ENCODE peak calls at places on chromosomes 6 and 20, in six cellular contexts. One of them, this sample, is unnamed.
A peak's percentile ranks its signal among the peaks of the same experiment; 100 is the strongest.

GRCh38 chr6:128311944-128312570 is 208.3 kb downstream of the PTPRK start:
- DNase-seq in AG04449: no peak
- DNase-seq in tibial nerve: no peak
- DNase-seq in GM12878: no peak
- DNase-seq in progenitor cell of endocrine pancreas: no peak
- DNase-seq in neural progenitor cell: no peak
- DNase-seq in this sample: no peak

GRCh38 chr6:12785301-12785700 is 68.7 kb downstream of the PHACTR1 start:
- DNase-seq in AG04449: no peak
- DNase-seq in tibial nerve: no peak
- DNase-seq in GM12878: no peak
- DNase-seq in progenitor cell of endocrine pancreas: no peak
- DNase-seq in neural progenitor cell: no peak
- DNase-seq in this sample: no peak

GRCh38 chr20:13117200-13117599 is 103.9 kb upstream of the ISM1 start:
- DNase-seq in AG04449: no peak
- DNase-seq in tibial nerve: no peak
- DNase-seq in GM12878: no peak
- DNase-seq in progenitor cell of endocrine pancreas: no peak
- DNase-seq in neural progenitor cell: no peak
- DNase-seq in this sample: no peak

GRCh38 chr6:166683477-166683876 is 56.4 kb upstream of the RPS6KA2 start:
- DNase-seq in AG04449: no peak
- DNase-seq in tibial nerve: no peak
- DNase-seq in GM12878: no peak
- DNase-seq in progenitor cell of endocrine pancreas: no peak
- DNase-seq in neural progenitor cell: no peak
- DNase-seq in this sample: no peak

GRCh38 chr6:115485400-115485799 is 575.3 kb downstream of the FRK start:
- DNase-seq in AG04449: no peak
- DNase-seq in tibial nerve: no peak
- DNase-seq in GM12878: no peak
- DNase-seq in progenitor cell of endocrine pancreas: no peak
- DNase-seq in neural progenitor cell: no peak
- DNase-seq in this sample: no peak

GRCh38 chr20:63141531-63141930 is 74.4 kb downstream of the YTHDF1 start:
- DNase-seq in AG04449: no peak
- DNase-seq in tibial nerve: no peak
- DNase-seq in GM12878: no peak
- DNase-seq in progenitor cell of endocrine pancreas: no peak
- DNase-seq in neural progenitor cell: no peak
- DNase-seq in this sample: no peak

GRCh38 chr6:112502348-112503130 is 155.4 kb downstream of the RFPL4B start:
- DNase-seq in AG04449: no peak
- DNase-seq in tibial nerve: no peak
- DNase-seq in GM12878: no peak
- DNase-seq in progenitor cell of endocrine pancreas: no peak
- DNase-seq in neural progenitor cell: peak; percentile 16
- DNase-seq in this sample: no peak

GRCh38 chr20:41003143-41003932 is 25.3 kb upstream of the TOP1 start:
- DNase-seq in AG04449: peak; percentile 76
- DNase-seq in tibial nerve: peak; percentile 90
- DNase-seq in GM12878: no peak
- DNase-seq in progenitor cell of endocrine pancreas: no peak
- DNase-seq in neural progenitor cell: no peak
- DNase-seq in this sample: peak; percentile 44

GRCh38 chr6:44078795-44079671 is 48.2 kb downstream of the MRPL14 start:
- DNase-seq in AG04449: no peak
- DNase-seq in tibial nerve: peak; percentile 88
- DNase-seq in GM12878: no peak
- DNase-seq in progenitor cell of endocrine pancreas: peak; percentile 70
- DNase-seq in neural progenitor cell: peak; percentile 81
- DNase-seq in this sample: peak; percentile 59

GRCh38 chr20:33490023-33490933 is at the start of gene CBFA2T2:
- DNase-seq in AG04449: no peak
- DNase-seq in tibial nerve: peak; percentile 31
- DNase-seq in GM12878: no peak
- DNase-seq in progenitor cell of endocrine pancreas: no peak
- DNase-seq in neural progenitor cell: peak; percentile 97
- DNase-seq in this sample: no peak

GRCh38 chr6:151022492-151022891 is 157.0 kb downstream of the MTHFD1L start:
- DNase-seq in AG04449: no peak
- DNase-seq in tibial nerve: no peak
- DNase-seq in GM12878: no peak
- DNase-seq in progenitor cell of endocrine pancreas: no peak
- DNase-seq in neural progenitor cell: peak; percentile 29
- DNase-seq in this sample: no peak

GRCh38 chr6:428047-428608 is 36.6 kb downstream of the IRF4 start:
- DNase-seq in AG04449: no peak
- DNase-seq in tibial nerve: no peak
- DNase-seq in GM12878: no peak
- DNase-seq in progenitor cell of endocrine pancreas: no peak
- DNase-seq in neural progenitor cell: no peak
- DNase-seq in this sample: no peak

GRCh38 chr6:99119109-99120031 is 171.6 kb upstream of the FBXL4 start:
- DNase-seq in AG04449: no peak
- DNase-seq in tibial nerve: peak; percentile 14
- DNase-seq in GM12878: no peak
- DNase-seq in progenitor cell of endocrine pancreas: no peak
- DNase-seq in neural progenitor cell: peak; percentile 75
- DNase-seq in this sample: no peak

GRCh38 chr6:125377621-125378020 is 75.9 kb upstream of the HDDC2 start:
- DNase-seq in AG04449: no peak
- DNase-seq in tibial nerve: no peak
- DNase-seq in GM12878: no peak
- DNase-seq in progenitor cell of endocrine pancreas: no peak
- DNase-seq in neural progenitor cell: no peak
- DNase-seq in this sample: no peak

GRCh38 chr6:56949261-56949660 is 5.6 kb upstream of the BEND6 start:
- DNase-seq in AG04449: no peak
- DNase-seq in tibial nerve: no peak
- DNase-seq in GM12878: no peak
- DNase-seq in progenitor cell of endocrine pancreas: no peak
- DNase-seq in neural progenitor cell: no peak
- DNase-seq in this sample: no peak

GRCh38 chr20:17636523-17637412 is 45.3 kb downstream of the RRBP1 start:
- DNase-seq in AG04449: no peak
- DNase-seq in tibial nerve: no peak
- DNase-seq in GM12878: no peak
- DNase-seq in progenitor cell of endocrine pancreas: no peak
- DNase-seq in neural progenitor cell: peak; percentile 85
- DNase-seq in this sample: no peak

GRCh38 chr20:53833333-53834043 is 236.9 kb downstream of the BCAS1 start:
- DNase-seq in AG04449: no peak
- DNase-seq in tibial nerve: no peak
- DNase-seq in GM12878: no peak
- DNase-seq in progenitor cell of endocrine pancreas: no peak
- DNase-seq in neural progenitor cell: no peak
- DNase-seq in this sample: no peak

GRCh38 chr6:20826378-20826777 is 292.1 kb downstream of the CDKAL1 start:
- DNase-seq in AG04449: no peak
- DNase-seq in tibial nerve: no peak
- DNase-seq in GM12878: no peak
- DNase-seq in progenitor cell of endocrine pancreas: no peak
- DNase-seq in neural progenitor cell: no peak
- DNase-seq in this sample: no peak

DNA sequence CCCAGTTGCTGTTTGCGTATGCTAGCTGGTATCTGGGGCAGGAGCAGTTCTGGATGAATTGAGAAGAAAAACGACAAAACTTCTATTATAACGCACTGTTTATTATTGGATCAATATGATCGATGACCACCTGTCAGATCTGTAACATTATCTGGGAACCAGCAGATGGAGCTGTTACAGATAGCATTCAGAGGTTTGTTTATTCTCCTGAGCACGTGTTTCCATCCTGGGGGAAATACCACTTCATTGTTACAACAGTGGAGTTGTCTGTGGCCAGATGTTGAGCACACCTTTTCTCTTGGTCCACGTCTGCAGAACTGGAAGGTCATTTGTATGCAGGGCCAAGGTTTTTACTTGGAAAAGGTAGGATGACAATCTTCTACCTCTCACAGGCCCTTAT is 16.0 kb upstream of the NKX2-2 start:
- DNase-seq in AG04449: no peak
- DNase-seq in tibial nerve: no peak
- DNase-seq in GM12878: no peak
- DNase-seq in progenitor cell of endocrine pancreas: no peak
- DNase-seq in neural progenitor cell: peak; percentile 36
- DNase-seq in this sample: no peak
- TF ChIP-seq CTCF in AG04449: no peak
- TF ChIP-seq CTCF in tibial nerve: no peak
- TF ChIP-seq CTCF in GM12878: peak; percentile 54
- TF ChIP-seq CTCF in progenitor cell of endocrine pancreas: peak; percentile 42
- TF ChIP-seq CTCF in neural progenitor cell: peak; percentile 69
- TF ChIP-seq CTCF in this sample: no peak

DNA sequence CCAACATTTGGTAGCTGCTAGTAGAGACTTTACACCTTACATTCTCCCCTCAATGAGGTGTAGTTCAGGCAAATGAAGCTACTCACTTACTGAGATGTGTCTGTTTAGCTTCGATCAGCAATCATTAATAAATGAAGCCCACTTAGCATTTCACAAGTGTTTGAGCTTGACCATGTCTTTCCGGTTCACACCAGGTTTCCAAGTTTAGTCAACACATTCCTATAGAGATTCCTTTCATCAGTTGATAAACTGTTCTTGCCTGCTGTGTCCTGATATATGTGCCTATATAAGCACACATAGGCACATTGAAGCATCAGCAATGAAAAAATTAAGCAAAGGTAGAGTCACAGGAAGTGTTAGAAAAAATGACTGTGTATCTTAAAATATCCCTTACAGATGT is 150.0 kb downstream of the BTBD3 start:
- DNase-seq in AG04449: no peak
- DNase-seq in tibial nerve: no peak
- DNase-seq in GM12878: no peak
- DNase-seq in progenitor cell of endocrine pancreas: no peak
- DNase-seq in neural progenitor cell: no peak
- DNase-seq in this sample: no peak
- TF ChIP-seq CTCF in AG04449: no peak
- TF ChIP-seq CTCF in tibial nerve: no peak
- TF ChIP-seq CTCF in GM12878: no peak
- TF ChIP-seq CTCF in progenitor cell of endocrine pancreas: no peak
- TF ChIP-seq CTCF in neural progenitor cell: no peak
- TF ChIP-seq CTCF in this sample: no peak

GRCh38 chr6:30360139-30360538 is 15.2 kb downstream of the RPP21 start:
- DNase-seq in AG04449: no peak
- DNase-seq in tibial nerve: no peak
- DNase-seq in GM12878: no peak
- DNase-seq in progenitor cell of endocrine pancreas: no peak
- DNase-seq in neural progenitor cell: peak; percentile 7
- DNase-seq in this sample: no peak

GRCh38 chr6:30359276-30359675 is 14.3 kb downstream of the RPP21 start:
- DNase-seq in AG04449: no peak
- DNase-seq in tibial nerve: no peak
- DNase-seq in GM12878: no peak
- DNase-seq in progenitor cell of endocrine pancreas: no peak
- DNase-seq in neural progenitor cell: no peak
- DNase-seq in this sample: no peak

GRCh38 chr6:30361661-30362060 is 16.7 kb downstream of the RPP21 start:
- DNase-seq in AG04449: no peak
- DNase-seq in tibial nerve: no peak
- DNase-seq in GM12878: no peak
- DNase-seq in progenitor cell of endocrine pancreas: no peak
- DNase-seq in neural progenitor cell: no peak
- DNase-seq in this sample: no peak

GRCh38 chr6:30363459-30363858 is 18.5 kb downstream of the RPP21 start:
- DNase-seq in AG04449: no peak
- DNase-seq in tibial nerve: no peak
- DNase-seq in GM12878: no peak
- DNase-seq in progenitor cell of endocrine pancreas: no peak
- DNase-seq in neural progenitor cell: peak; percentile 21
- DNase-seq in this sample: no peak

GRCh38 chr6:30364591-30364990 is 19.6 kb downstream of the RPP21 start:
- DNase-seq in AG04449: no peak
- DNase-seq in tibial nerve: no peak
- DNase-seq in GM12878: no peak
- DNase-seq in progenitor cell of endocrine pancreas: no peak
- DNase-seq in neural progenitor cell: peak; percentile 10
- DNase-seq in this sample: no peak
- TF ChIP-seq CTCF in AG04449: no peak
- TF ChIP-seq CTCF in tibial nerve: no peak
- TF ChIP-seq CTCF in GM12878: no peak
- TF ChIP-seq CTCF in progenitor cell of endocrine pancreas: peak; percentile 17
- TF ChIP-seq CTCF in neural progenitor cell: peak; percentile 9
- TF ChIP-seq CTCF in this sample: no peak

GRCh38 chr20:7332169-7332568 is 564.7 kb downstream of the BMP2 start:
- DNase-seq in AG04449: no peak
- DNase-seq in tibial nerve: no peak
- DNase-seq in GM12878: no peak
- DNase-seq in progenitor cell of endocrine pancreas: no peak
- DNase-seq in neural progenitor cell: no peak
- DNase-seq in this sample: no peak

GRCh38 chr20:7327815-7328214 is 560.3 kb downstream of the BMP2 start:
- DNase-seq in AG04449: no peak
- DNase-seq in tibial nerve: no peak
- DNase-seq in GM12878: no peak
- DNase-seq in progenitor cell of endocrine pancreas: no peak
- DNase-seq in neural progenitor cell: no peak
- DNase-seq in this sample: no peak

GRCh38 chr20:7333846-7334245 is 566.4 kb downstream of the BMP2 start:
- DNase-seq in AG04449: no peak
- DNase-seq in tibial nerve: no peak
- DNase-seq in GM12878: no peak
- DNase-seq in progenitor cell of endocrine pancreas: no peak
- DNase-seq in neural progenitor cell: no peak
- DNase-seq in this sample: no peak

GRCh38 chr20:7330850-7331249 is 563.4 kb downstream of the BMP2 start:
- DNase-seq in AG04449: no peak
- DNase-seq in tibial nerve: no peak
- DNase-seq in GM12878: no peak
- DNase-seq in progenitor cell of endocrine pancreas: no peak
- DNase-seq in neural progenitor cell: no peak
- DNase-seq in this sample: no peak
- TF ChIP-seq CTCF in AG04449: no peak
- TF ChIP-seq CTCF in tibial nerve: no peak
- TF ChIP-seq CTCF in GM12878: no peak
- TF ChIP-seq CTCF in progenitor cell of endocrine pancreas: no peak
- TF ChIP-seq CTCF in neural progenitor cell: no peak
- TF ChIP-seq CTCF in this sample: no peak

GRCh38 chr6:160034346-160034930 is 65.6 kb downstream of the IGF2R start:
- DNase-seq in AG04449: no peak
- DNase-seq in tibial nerve: peak; percentile 40
- DNase-seq in GM12878: no peak
- DNase-seq in progenitor cell of endocrine pancreas: no peak
- DNase-seq in neural progenitor cell: no peak
- DNase-seq in this sample: no peak
- TF ChIP-seq CTCF in AG04449: no peak
- TF ChIP-seq CTCF in tibial nerve: no peak
- TF ChIP-seq CTCF in GM12878: no peak
- TF ChIP-seq CTCF in progenitor cell of endocrine pancreas: no peak
- TF ChIP-seq CTCF in neural progenitor cell: no peak
- TF ChIP-seq CTCF in this sample: no peak

GRCh38 chr6:140001851-140002301 is 627.4 kb upstream of the CITED2 start:
- DNase-seq in AG04449: no peak
- DNase-seq in tibial nerve: no peak
- DNase-seq in GM12878: no peak
- DNase-seq in progenitor cell of endocrine pancreas: no peak
- DNase-seq in neural progenitor cell: no peak
- DNase-seq in this sample: no peak

GRCh38 chr6:139990865-139991264 is 616.4 kb upstream of the CITED2 start:
- DNase-seq in AG04449: no peak
- DNase-seq in tibial nerve: no peak
- DNase-seq in GM12878: no peak
- DNase-seq in progenitor cell of endocrine pancreas: no peak
- DNase-seq in neural progenitor cell: peak; percentile 17
- DNase-seq in this sample: no peak

GRCh38 chr6:140001005-140001404 is 626.6 kb upstream of the CITED2 start:
- DNase-seq in AG04449: no peak
- DNase-seq in tibial nerve: no peak
- DNase-seq in GM12878: no peak
- DNase-seq in progenitor cell of endocrine pancreas: no peak
- DNase-seq in neural progenitor cell: no peak
- DNase-seq in this sample: no peak

GRCh38 chr6:139996253-139996834 is 621.9 kb upstream of the CITED2 start:
- DNase-seq in AG04449: no peak
- DNase-seq in tibial nerve: no peak
- DNase-seq in GM12878: peak; percentile 35
- DNase-seq in progenitor cell of endocrine pancreas: no peak
- DNase-seq in neural progenitor cell: peak; percentile 68
- DNase-seq in this sample: no peak
- TF ChIP-seq CTCF in AG04449: no peak
- TF ChIP-seq CTCF in tibial nerve: no peak
- TF ChIP-seq CTCF in GM12878: peak; percentile 30
- TF ChIP-seq CTCF in progenitor cell of endocrine pancreas: peak; percentile 23
- TF ChIP-seq CTCF in neural progenitor cell: peak; percentile 59
- TF ChIP-seq CTCF in this sample: no peak

This sample was measured in natural killer cell.